ENCODE peak calls at places on chromosomes 3 and 15, in four cellular contexts. O is NCI-H1105, T is GF-D8, E is left colon. W is an unnamed sample.
A peak's percentile ranks its signal among the peaks of the same experiment; 100 is the strongest.

GRCh38 chr3:159855599-159856495 is 132.8 kb upstream of the IL12A start:
- DNase-seq in O (no peak), T (no peak), E (no peak), W (no peak)

GRCh38 chr3:129577925-129578742 is 28.3 kb downstream of the PLXND1 start:
- DNase-seq in O (no peak), T (peak; percentile 90), E (peak; percentile 62), W (no peak)

GRCh38 chr15:45185903-45186770 is 1.6 kb downstream of the SHF start:
- DNase-seq in O (no peak), T (no peak), E (no peak), W (no peak)

GRCh38 chr15:38562278-38562677 is 2.3 kb downstream of the RASGRP1 start:
- DNase-seq in O (no peak), T (no peak), E (no peak), W (no peak)

GRCh38 chr3:53109822-53110771 is 20.1 kb downstream of the RFT1 start:
- DNase-seq in O (no peak), T (peak; percentile 33), E (peak; percentile 67), W (peak; percentile 53)

GRCh38 chr15:20340331-20340811 is 201.2 kb downstream of the GOLGA6L6 start:
- DNase-seq in O (no peak), T (no peak), E (peak; percentile 80), W (peak; percentile 65)

GRCh38 chr15:101122266-101122665 is 129.6 kb downstream of the CHSY1 start:
- DNase-seq in O (no peak), T (no peak), E (no peak), W (no peak)

GRCh38 chr15:62880278-62880677 is 162.3 kb upstream of the TPM1 start:
- DNase-seq in O (no peak), T (peak; percentile 26), E (no peak), W (no peak)

GRCh38 chr3:197878427-197878826 is 71.6 kb upstream of the RPL35A start:
- DNase-seq in O (no peak), T (no peak), E (no peak), W (no peak)

GRCh38 chr15:92101706-92102434 is 248.4 kb downstream of the SLCO3A1 start:
- DNase-seq in O (no peak), T (no peak), E (no peak), W (no peak)

GRCh38 chr3:18422972-18423371 is 2.2 kb downstream of the SATB1 start:
- DNase-seq in O (no peak), T (no peak), E (no peak), W (no peak)

GRCh38 chr3:16476636-16477035 is 36.9 kb downstream of the RFTN1 start:
- DNase-seq in O (no peak), T (no peak), E (no peak), W (no peak)

GRCh38 chr3:46012246-46012645 is 15.0 kb downstream of the XCR1 start:
- DNase-seq in O (no peak), T (no peak), E (no peak), W (no peak)

GRCh38 chr3:32474201-32474600 is 28.5 kb downstream of the CMTM6 start:
- DNase-seq in O (no peak), T (no peak), E (no peak), W (no peak)

GRCh38 chr3:71419369-71419768 is 164.2 kb downstream of the FOXP1 start:
- DNase-seq in O (no peak), T (no peak), E (no peak), W (no peak)

GRCh38 chr3:60101628-60102027 is 1051.8 kb upstream of the CFAP20DC start:
- DNase-seq in O (no peak), T (no peak), E (peak; percentile 51), W (no peak)

GRCh38 chr3:33884204-33884561 is 85.8 kb downstream of the PDCD6IP start:
- DNase-seq in O (no peak), T (no peak), E (no peak), W (no peak)

GRCh38 chr15:31276596-31277298 is 49.9 kb upstream of the KLF13 start:
- DNase-seq in O (no peak), T (no peak), E (no peak), W (peak; percentile 17)

GRCh38 chr15:101068523-101068960 is 149.4 kb downstream of the LRRK1 start:
- DNase-seq in O (no peak), T (no peak), E (no peak), W (no peak)

GRCh38 chr3:184672335-184672734 is 39.5 kb downstream of the MAGEF1 start:
- DNase-seq in O (no peak), T (no peak), E (no peak), W (no peak)

GRCh38 chr3:159789742-159790635 is 198.6 kb upstream of the IL12A start:
- DNase-seq in O (no peak), T (no peak), E (peak; percentile 53), W (peak; percentile 69)

GRCh38 chr3:95460274-95460673 is 1354.1 kb upstream of the EPHA6 start:
- DNase-seq in O (no peak), T (no peak), E (no peak), W (no peak)

GRCh38 chr3:150342951-150343468 is 65.1 kb upstream of the TSC22D2 start:
- DNase-seq in O (no peak), T (no peak), E (no peak), W (no peak)

W was measured in Caco-2.